ENCODE peak calls at places on chromosomes 3 and 15, in nine cellular contexts. V, E, W, Z, L, N, P, K and S are unnamed samples.

GRCh38 chr15:49848824-49849209 is 228.0 kb downstream of the DTWD1 start:
- DNase-seq in V (no peak), E (no peak), W (no peak), Z (no peak), L (no peak), N (no peak), P (no peak), K (no peak), S (no peak)

GRCh38 chr3:98821072-98821471 is 57.9 kb downstream of the ST3GAL6 start:
- DNase-seq in V (no peak), E (no peak), W (no peak), Z (no peak), L (no peak), N (no peak), P (no peak), K (no peak), S (no peak)

GRCh38 chr3:158111861-158112260 is 2.0 kb downstream of the RSRC1 start:
- DNase-seq in V (no peak), E (no peak), W (no peak), Z (no peak), L (no peak), N (no peak), P (no peak), K (no peak), S (no peak)

GRCh38 chr15:94584833-94585244 is 353.5 kb downstream of the MCTP2 start:
- DNase-seq in V (no peak), E (no peak), W (no peak), Z (no peak), L (no peak), N (peak), P (no peak), K (no peak), S (no peak)

GRCh38 chr3:100042144-100042543 is 72.2 kb downstream of the FILIP1L start:
- DNase-seq in V (no peak), E (peak), W (no peak), Z (peak), L (no peak), N (no peak), P (peak), K (no peak), S (no peak)

GRCh38 chr15:66187271-66187670 is 66.3 kb downstream of the MEGF11 start:
- DNase-seq in V (no peak), E (no peak), W (no peak), Z (no peak), L (peak), N (no peak), P (no peak), K (no peak), S (no peak)

GRCh38 chr15:97501291-97501690 is 459.2 kb upstream of the ARRDC4 start:
- DNase-seq in V (no peak), E (no peak), W (no peak), Z (no peak), L (no peak), N (no peak), P (no peak), K (no peak), S (no peak)

GRCh38 chr15:101420232-101420631 is 69.3 kb downstream of the PCSK6 start:
- DNase-seq in V (no peak), E (no peak), W (no peak), Z (no peak), L (no peak), N (no peak), P (no peak), K (no peak), S (no peak)

GRCh38 chr3:39190281-39191025 is 1.9 kb downstream of the XIRP1 start:
- DNase-seq in V (no peak), E (no peak), W (no peak), Z (no peak), L (no peak), N (no peak), P (no peak), K (no peak), S (no peak)

GRCh38 chr15:74752486-74753395 is 4.1 kb downstream of the CYP1A2 start:
- DNase-seq in V (no peak), E (peak), W (no peak), Z (no peak), L (no peak), N (no peak), P (peak), K (no peak), S (peak)

GRCh38 chr3:9217784-9218513 is 31.5 kb downstream of the SRGAP3 start:
- DNase-seq in V (no peak), E (no peak), W (no peak), Z (no peak), L (no peak), N (no peak), P (no peak), K (no peak), S (no peak)

GRCh38 chr15:75446146-75446545 is 5.3 kb downstream of the SIN3A start:
- DNase-seq in V (no peak), E (no peak), W (no peak), Z (no peak), L (no peak), N (no peak), P (no peak), K (no peak), S (no peak)

GRCh38 chr3:197960694-197961581 is 921 bp downstream of the LMLN start:
- DNase-seq in V (no peak), E (no peak), W (no peak), Z (peak), L (no peak), N (no peak), P (no peak), K (no peak), S (no peak)

GRCh38 chr15:80695911-80696651 is 971 bp downstream of the ABHD17C start:
- DNase-seq in V (peak), E (no peak), W (peak), Z (no peak), L (peak), N (no peak), P (no peak), K (peak), S (no peak)

GRCh38 chr15:42273900-42274692 is 863 bp upstream of the TMEM87A start:
- DNase-seq in V (peak), E (peak), W (peak), Z (no peak), L (peak), N (peak), P (peak), K (peak), S (no peak)

GRCh38 chr3:158531334-158531733 is 39.7 kb upstream of the MLF1 start:
- DNase-seq in V (no peak), E (no peak), W (no peak), Z (no peak), L (no peak), N (no peak), P (no peak), K (no peak), S (no peak)

GRCh38 chr3:29080967-29081366 is 199.9 kb upstream of the RBMS3 start:
- DNase-seq in V (no peak), E (no peak), W (no peak), Z (no peak), L (no peak), N (no peak), P (no peak), K (no peak), S (no peak)

GRCh38 chr3:38140326-38141172 is 2.1 kb downstream of the MYD88 start:
- DNase-seq in V (no peak), E (no peak), W (peak), Z (no peak), L (peak), N (no peak), P (no peak), K (no peak), S (no peak)

GRCh38 chr3:63809607-63810006 is 9.5 kb upstream of the C3orf49 start:
- DNase-seq in V (no peak), E (peak), W (no peak), Z (peak), L (no peak), N (no peak), P (peak), K (no peak), S (peak)

GRCh38 chr15:88891540-88892254 is 3.6 kb downstream of the HAPLN3 start:
- DNase-seq in V (no peak), E (no peak), W (no peak), Z (no peak), L (no peak), N (no peak), P (no peak), K (no peak), S (no peak)

GRCh38 chr15:101039461-101039860 is 120.3 kb downstream of the LRRK1 start:
- DNase-seq in V (peak), E (peak), W (no peak), Z (no peak), L (no peak), N (no peak), P (no peak), K (no peak), S (no peak)

GRCh38 chr15:65980824-65981456 is 111.6 kb downstream of the RAB11A start:
- DNase-seq in V (peak), E (peak), W (peak), Z (peak), L (peak), N (peak), P (peak), K (peak), S (peak)

GRCh38 chr3:168431436-168431835 is 335.7 kb upstream of the GOLIM4 start:
- DNase-seq in V (no peak), E (no peak), W (no peak), Z (no peak), L (no peak), N (no peak), P (no peak), K (no peak), S (no peak)

GRCh38 chr3:117355566-117355965 is 646.0 kb downstream of the TUSC7 start:
- DNase-seq in V (peak), E (peak), W (no peak), Z (no peak), L (no peak), N (no peak), P (no peak), K (peak), S (no peak)

GRCh38 chr3:52218454-52218853 is 7.0 kb downstream of the TLR9 start:
- DNase-seq in V (no peak), E (no peak), W (no peak), Z (no peak), L (no peak), N (no peak), P (no peak), K (no peak), S (no peak)
- H3K4me3 ChIP-seq in V (no peak), E (no peak), W (no peak), Z (no peak), L (no peak), N (no peak), P (no peak), K (no peak), S (no peak)

GRCh38 chr3:94303266-94303665 is 240.4 kb downstream of the NSUN3 start:
- DNase-seq in V (no peak), E (no peak), W (no peak), Z (no peak), L (no peak), N (no peak), P (no peak), K (no peak), S (peak)

GRCh38 chr3:94305835-94306685 is 243.2 kb downstream of the NSUN3 start:
- DNase-seq in V (no peak), E (no peak), W (no peak), Z (no peak), L (no peak), N (no peak), P (no peak), K (no peak), S (no peak)

GRCh38 chr3:94304953-94305352 is 242.1 kb downstream of the NSUN3 start:
- DNase-seq in V (no peak), E (no peak), W (no peak), Z (no peak), L (no peak), N (no peak), P (no peak), K (no peak), S (no peak)

GRCh38 chr3:94301346-94301745 is 238.5 kb downstream of the NSUN3 start:
- DNase-seq in V (no peak), E (no peak), W (no peak), Z (no peak), L (no peak), N (no peak), P (no peak), K (no peak), S (peak)

GRCh38 chr3:94303897-94304296 is 241.0 kb downstream of the NSUN3 start:
- DNase-seq in V (no peak), E (peak), W (no peak), Z (no peak), L (no peak), N (no peak), P (no peak), K (no peak), S (peak)
- TF ChIP-seq CTCF in V (no peak), E (peak), W (no peak), Z (no peak), L (no peak), N (peak), P (no peak), K (peak), S (peak)

GRCh38 chr3:18420584-18420983 is 4.6 kb downstream of the SATB1 start:
- DNase-seq in V (no peak), E (no peak), W (no peak), Z (no peak), L (no peak), N (no peak), P (no peak), K (no peak), S (no peak)
- H3K4me3 ChIP-seq in V (no peak), E (no peak), W (no peak), Z (no peak), L (no peak), N (no peak), P (no peak), K (no peak), S (no peak)

DNA sequence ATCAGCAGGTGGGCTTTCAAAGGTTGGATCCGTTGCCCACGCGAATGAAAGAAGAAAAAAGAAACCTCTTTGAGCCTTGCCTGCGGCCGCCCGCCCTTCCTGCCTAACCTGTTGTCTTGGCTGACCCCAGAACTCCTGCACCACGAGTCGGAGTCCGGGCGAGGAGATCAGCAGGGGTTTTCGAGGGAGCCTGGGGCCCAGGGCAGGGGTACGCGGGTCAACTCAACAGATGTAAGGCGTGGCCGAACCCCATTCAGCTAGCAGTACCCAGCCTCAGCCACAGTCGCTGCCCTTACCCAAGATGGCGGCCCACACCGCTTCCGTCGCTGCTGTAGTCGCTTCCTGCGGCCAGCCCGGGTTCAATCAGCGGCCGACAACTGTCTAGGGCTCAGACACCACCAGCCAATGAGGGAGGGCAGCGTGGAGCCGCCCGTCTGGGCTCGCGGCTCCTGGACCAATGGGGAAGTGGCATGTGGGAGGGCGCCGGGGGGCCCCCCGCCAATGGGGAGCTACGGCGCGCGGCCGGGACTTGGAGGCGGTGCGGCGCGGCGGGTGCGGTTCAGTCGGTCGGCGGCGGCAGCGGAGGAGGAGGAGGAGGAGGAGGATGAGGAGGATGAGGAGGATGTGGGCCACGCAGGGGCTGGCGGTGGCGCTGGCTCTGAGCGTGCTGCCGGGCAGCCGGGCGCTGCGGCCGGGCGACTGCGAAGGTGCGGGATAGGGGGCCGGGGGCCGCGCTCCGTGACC is at the start of gene MANF:
- DNase-seq in V (peak), E (peak), W (peak), Z (peak), L (peak), N (peak), P (peak), K (peak), S (peak)
- TF ChIP-seq CTCF in V (no peak), E (no peak), W (no peak), Z (no peak), L (peak), N (no peak), P (no peak), K (no peak), S (no peak)

GRCh38 chr3:21752749-21753347 is 1.8 kb upstream of the ZNF385D start:
- DNase-seq in V (no peak), E (peak), W (no peak), Z (peak), L (no peak), N (no peak), P (peak), K (no peak), S (no peak)

GRCh38 chr3:21750291-21750690 is 719 bp downstream of the ZNF385D start:
- DNase-seq in V (no peak), E (peak), W (no peak), Z (no peak), L (no peak), N (no peak), P (peak), K (no peak), S (no peak)

GRCh38 chr3:21747376-21747775 is 3.6 kb downstream of the ZNF385D start:
- DNase-seq in V (no peak), E (no peak), W (no peak), Z (no peak), L (no peak), N (no peak), P (peak), K (no peak), S (peak)

GRCh38 chr3:21751891-21752290 is 881 bp upstream of the ZNF385D start:
- DNase-seq in V (no peak), E (no peak), W (no peak), Z (no peak), L (no peak), N (no peak), P (peak), K (no peak), S (no peak)

GRCh38 chr3:21750831-21751391 is at the start of gene ZNF385D:
- DNase-seq in V (peak), E (peak), W (peak), Z (peak), L (no peak), N (peak), P (peak), K (no peak), S (no peak)
- H3K4me3 ChIP-seq in V (no peak), E (peak), W (peak), Z (peak), L (peak), N (peak), P (peak), K (no peak), S (peak)

DNA sequence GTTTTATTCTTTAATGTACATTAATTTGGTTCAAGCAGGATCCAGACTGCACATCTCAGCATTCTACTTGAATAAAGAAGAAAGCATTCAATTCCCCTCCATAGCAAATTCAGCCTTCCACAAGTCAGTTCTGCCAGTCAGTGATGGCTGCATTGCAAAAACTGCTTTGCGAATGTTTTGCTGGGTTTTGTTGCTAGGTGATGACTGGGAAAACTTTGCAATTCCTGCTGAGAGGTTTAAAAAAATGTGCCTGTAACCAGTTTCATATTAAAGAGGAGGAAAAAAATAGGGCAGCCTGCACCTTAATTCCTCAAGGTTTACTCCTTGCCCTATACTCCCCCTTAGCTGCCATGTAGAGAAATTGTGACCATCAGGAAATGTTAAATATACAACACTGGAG is 225.6 kb upstream of the ATP11B start:
- DNase-seq in V (no peak), E (no peak), W (no peak), Z (no peak), L (no peak), N (no peak), P (no peak), K (no peak), S (no peak)
- TF ChIP-seq CTCF in V (no peak), E (no peak), W (no peak), Z (no peak), L (no peak), N (no peak), P (no peak), K (no peak), S (peak)

GRCh38 chr3:20320489-20320888 is 134.5 kb upstream of the SGO1 start:
- DNase-seq in V (no peak), E (no peak), W (no peak), Z (no peak), L (peak), N (no peak), P (no peak), K (no peak), S (no peak)
- H3K4me3 ChIP-seq in V (no peak), E (no peak), W (no peak), Z (no peak), L (no peak), N (no peak), P (no peak), K (no peak), S (no peak)

DNA sequence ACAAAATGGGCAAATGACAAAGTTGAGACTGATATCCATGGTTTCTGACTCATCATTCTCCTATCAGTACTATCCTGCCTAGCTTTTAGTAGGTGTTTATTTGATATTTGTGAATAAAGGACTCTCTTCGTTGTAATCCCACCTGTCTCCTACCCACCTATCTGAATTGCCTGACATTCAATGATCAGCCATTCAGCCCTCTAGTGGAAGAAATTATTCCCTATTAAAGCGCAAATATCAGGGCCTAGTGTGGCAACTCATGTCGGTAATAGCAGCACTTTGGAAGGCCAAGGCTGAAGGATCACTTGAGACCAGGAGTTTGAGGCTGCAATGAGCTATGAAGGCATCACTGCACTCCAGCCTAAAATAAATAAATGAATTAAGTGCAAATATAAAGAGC is 195.7 kb upstream of the SETMAR start:
- DNase-seq in V (no peak), E (no peak), W (no peak), Z (no peak), L (no peak), N (no peak), P (no peak), K (peak), S (no peak)
- TF ChIP-seq CTCF in V (no peak), E (no peak), W (no peak), Z (no peak), L (no peak), N (no peak), P (no peak), K (peak), S (no peak)

DNA sequence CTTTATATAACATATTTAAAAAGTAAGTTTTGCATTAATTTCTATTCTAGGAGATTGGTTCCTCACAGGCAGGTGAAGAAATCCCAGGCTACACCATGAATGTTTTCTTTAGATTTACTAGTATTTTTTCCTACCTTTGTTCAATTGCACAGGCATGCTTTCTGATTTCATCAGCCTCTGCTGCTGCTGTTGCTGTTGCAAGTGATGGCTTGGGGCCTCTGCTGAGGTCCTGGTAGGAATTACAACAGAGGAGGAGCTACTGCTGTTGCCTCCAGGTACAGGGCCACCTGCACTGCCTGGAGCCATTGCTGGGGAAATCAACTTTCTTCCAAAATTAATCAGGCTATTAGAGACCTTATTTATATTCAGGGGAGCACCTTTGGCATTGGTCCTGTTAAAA is 353.3 kb downstream of the PLCL2 start:
- DNase-seq in V (no peak), E (peak), W (no peak), Z (no peak), L (no peak), N (no peak), P (no peak), K (no peak), S (no peak)
- H3K4me3 ChIP-seq in V (no peak), E (no peak), W (no peak), Z (no peak), L (no peak), N (no peak), P (no peak), K (no peak), S (no peak)